ENCODE peak calls at places on chromosomes 16 and 17, in nine cellular contexts. One of them, this sample, is unnamed.
A peak's percentile ranks its signal among the peaks of the same experiment; 100 is the strongest.

GRCh38 chr17:5373112-5373511 is 46.4 kb downstream of the NUP88 start:
- DNase-seq in right atrium auricular region: no peak
- DNase-seq in GM23248: no peak
- DNase-seq in upper lobe of right lung: no peak
- DNase-seq in ovary: no peak
- DNase-seq in thoracic aorta: no peak
- DNase-seq in thyroid gland: no peak
- DNase-seq in H7: no peak
- DNase-seq in transverse colon: no peak
- DNase-seq in this sample: no peak

GRCh38 chr16:78668393-78668792 is 568.9 kb downstream of the WWOX start:
- DNase-seq in transverse colon: no peak
- DNase-seq in thyroid gland: no peak
- DNase-seq in thoracic aorta: no peak
- DNase-seq in H7: no peak
- DNase-seq in ovary: no peak
- DNase-seq in upper lobe of right lung: no peak
- DNase-seq in right atrium auricular region: no peak
- DNase-seq in GM23248: no peak
- DNase-seq in this sample: no peak

GRCh38 chr17:43920500-43921095 is 13.3 kb upstream of the MPP2 start:
- DNase-seq in thoracic aorta: no peak
- DNase-seq in right atrium auricular region: no peak
- DNase-seq in ovary: no peak
- DNase-seq in GM23248: no peak
- DNase-seq in upper lobe of right lung: no peak
- DNase-seq in H7: no peak
- DNase-seq in thyroid gland: no peak
- DNase-seq in transverse colon: no peak
- DNase-seq in this sample: no peak

GRCh38 chr17:78988152-78988551 is 8.4 kb upstream of the LGALS3BP start:
- DNase-seq in thoracic aorta: no peak
- DNase-seq in H7: no peak
- DNase-seq in right atrium auricular region: no peak
- DNase-seq in GM23248: no peak
- DNase-seq in upper lobe of right lung: no peak
- DNase-seq in transverse colon: no peak
- DNase-seq in ovary: no peak
- DNase-seq in thyroid gland: no peak
- DNase-seq in this sample: no peak

GRCh38 chr16:58399718-58400633 is 7.7 kb downstream of the GINS3 start:
- DNase-seq in transverse colon: no peak
- DNase-seq in GM23248: peak; percentile 55
- DNase-seq in ovary: no peak
- DNase-seq in upper lobe of right lung: no peak
- DNase-seq in thoracic aorta: no peak
- DNase-seq in H7: no peak
- DNase-seq in right atrium auricular region: no peak
- DNase-seq in thyroid gland: no peak
- DNase-seq in this sample: no peak

GRCh38 chr17:18257268-18257681 is 1.3 kb downstream of the FLII start:
- DNase-seq in thyroid gland: peak; percentile 23
- DNase-seq in upper lobe of right lung: no peak
- DNase-seq in GM23248: peak; percentile 41
- DNase-seq in ovary: peak; percentile 41
- DNase-seq in right atrium auricular region: no peak
- DNase-seq in thoracic aorta: no peak
- DNase-seq in transverse colon: peak; percentile 27
- DNase-seq in H7: peak; percentile 91
- DNase-seq in this sample: no peak

GRCh38 chr16:18024566-18024965 is 312.0 kb downstream of the NPIPA8 start:
- DNase-seq in right atrium auricular region: no peak
- DNase-seq in thoracic aorta: no peak
- DNase-seq in upper lobe of right lung: no peak
- DNase-seq in transverse colon: no peak
- DNase-seq in H7: no peak
- DNase-seq in ovary: no peak
- DNase-seq in thyroid gland: no peak
- DNase-seq in GM23248: no peak
- DNase-seq in this sample: no peak

GRCh38 chr17:78197147-78197830 is 10.1 kb downstream of the AFMID start:
- DNase-seq in upper lobe of right lung: no peak
- DNase-seq in thoracic aorta: no peak
- DNase-seq in right atrium auricular region: no peak
- DNase-seq in transverse colon: no peak
- DNase-seq in H7: peak; percentile 58
- DNase-seq in ovary: no peak
- DNase-seq in GM23248: no peak
- DNase-seq in thyroid gland: no peak
- DNase-seq in this sample: no peak

GRCh38 chr16:3949946-3950342 is 69.4 kb upstream of the CREBBP start:
- DNase-seq in GM23248: no peak
- DNase-seq in H7: peak; percentile 9
- DNase-seq in ovary: peak; percentile 40
- DNase-seq in right atrium auricular region: no peak
- DNase-seq in transverse colon: no peak
- DNase-seq in thoracic aorta: no peak
- DNase-seq in upper lobe of right lung: peak; percentile 62
- DNase-seq in thyroid gland: no peak
- DNase-seq in this sample: no peak

GRCh38 chr17:9878791-9879525 is 26.1 kb downstream of the RCVRN start:
- DNase-seq in thoracic aorta: no peak
- DNase-seq in ovary: no peak
- DNase-seq in right atrium auricular region: no peak
- DNase-seq in H7: no peak
- DNase-seq in GM23248: peak; percentile 57
- DNase-seq in thyroid gland: no peak
- DNase-seq in transverse colon: no peak
- DNase-seq in upper lobe of right lung: no peak
- DNase-seq in this sample: no peak

GRCh38 chr17:72928454-72929136 is 163.9 kb downstream of the SLC39A11 start:
- DNase-seq in ovary: no peak
- DNase-seq in GM23248: no peak
- DNase-seq in transverse colon: no peak
- DNase-seq in right atrium auricular region: no peak
- DNase-seq in upper lobe of right lung: no peak
- DNase-seq in thyroid gland: no peak
- DNase-seq in thoracic aorta: no peak
- DNase-seq in H7: no peak
- DNase-seq in this sample: no peak

GRCh38 chr16:30558789-30559377 is 709 bp upstream of the ZNF764 start:
- DNase-seq in thoracic aorta: no peak
- DNase-seq in ovary: no peak
- DNase-seq in upper lobe of right lung: no peak
- DNase-seq in GM23248: no peak
- DNase-seq in transverse colon: no peak
- DNase-seq in H7: no peak
- DNase-seq in right atrium auricular region: no peak
- DNase-seq in thyroid gland: no peak
- DNase-seq in this sample: no peak

GRCh38 chr17:65023791-65024190 is 32.7 kb downstream of the GNA13 start:
- DNase-seq in ovary: no peak
- DNase-seq in right atrium auricular region: no peak
- DNase-seq in thyroid gland: no peak
- DNase-seq in upper lobe of right lung: no peak
- DNase-seq in transverse colon: no peak
- DNase-seq in thoracic aorta: no peak
- DNase-seq in H7: no peak
- DNase-seq in GM23248: peak; percentile 16
- DNase-seq in this sample: no peak

GRCh38 chr16:75319513-75320401 is 68.3 kb upstream of the BCAR1 start:
- DNase-seq in thyroid gland: no peak
- DNase-seq in right atrium auricular region: no peak
- DNase-seq in upper lobe of right lung: no peak
- DNase-seq in thoracic aorta: no peak
- DNase-seq in ovary: no peak
- DNase-seq in H7: no peak
- DNase-seq in GM23248: peak; percentile 93
- DNase-seq in transverse colon: no peak
- DNase-seq in this sample: no peak

GRCh38 chr16:28537076-28537475 is 1.7 kb downstream of the NUPR1 start:
- DNase-seq in GM23248: no peak
- DNase-seq in transverse colon: no peak
- DNase-seq in ovary: no peak
- DNase-seq in thyroid gland: no peak
- DNase-seq in thoracic aorta: no peak
- DNase-seq in upper lobe of right lung: no peak
- DNase-seq in H7: no peak
- DNase-seq in right atrium auricular region: no peak
- DNase-seq in this sample: no peak

GRCh38 chr17:78774456-78774855 is 7.6 kb downstream of the CYTH1 start:
- DNase-seq in thoracic aorta: no peak
- DNase-seq in H7: no peak
- DNase-seq in thyroid gland: no peak
- DNase-seq in right atrium auricular region: no peak
- DNase-seq in ovary: no peak
- DNase-seq in upper lobe of right lung: no peak
- DNase-seq in GM23248: peak; percentile 35
- DNase-seq in transverse colon: no peak
- DNase-seq in this sample: no peak

GRCh38 chr16:49084628-49085390 is 196.8 kb downstream of the CBLN1 start:
- DNase-seq in upper lobe of right lung: no peak
- DNase-seq in right atrium auricular region: no peak
- DNase-seq in H7: no peak
- DNase-seq in transverse colon: no peak
- DNase-seq in GM23248: no peak
- DNase-seq in thoracic aorta: no peak
- DNase-seq in ovary: no peak
- DNase-seq in thyroid gland: no peak
- DNase-seq in this sample: no peak

GRCh38 chr16:47358816-47359215 is 102.0 kb downstream of the ITFG1 start:
- DNase-seq in ovary: no peak
- DNase-seq in GM23248: peak; percentile 26
- DNase-seq in transverse colon: no peak
- DNase-seq in thoracic aorta: no peak
- DNase-seq in upper lobe of right lung: no peak
- DNase-seq in right atrium auricular region: no peak
- DNase-seq in thyroid gland: no peak
- DNase-seq in H7: no peak
- DNase-seq in this sample: no peak
- H3K36me3 ChIP-seq in ovary: no peaks in the 10 kb centered on the region
- H3K36me3 ChIP-seq in GM23248: no peaks in the 10 kb centered on the region
- H3K36me3 ChIP-seq in transverse colon: no peaks in the 10 kb centered on the region
- H3K36me3 ChIP-seq in thoracic aorta: peaks cover 2% of the 10 kb centered on the region
- H3K36me3 ChIP-seq in upper lobe of right lung: no peaks in the 10 kb centered on the region
- H3K36me3 ChIP-seq in right atrium auricular region: no peaks in the 10 kb centered on the region
- H3K36me3 ChIP-seq in thyroid gland: no peaks in the 10 kb centered on the region
- H3K36me3 ChIP-seq in H7: no peaks in the 10 kb centered on the region
- H3K36me3 ChIP-seq in this sample: no peaks in the 10 kb centered on the region

DNA sequence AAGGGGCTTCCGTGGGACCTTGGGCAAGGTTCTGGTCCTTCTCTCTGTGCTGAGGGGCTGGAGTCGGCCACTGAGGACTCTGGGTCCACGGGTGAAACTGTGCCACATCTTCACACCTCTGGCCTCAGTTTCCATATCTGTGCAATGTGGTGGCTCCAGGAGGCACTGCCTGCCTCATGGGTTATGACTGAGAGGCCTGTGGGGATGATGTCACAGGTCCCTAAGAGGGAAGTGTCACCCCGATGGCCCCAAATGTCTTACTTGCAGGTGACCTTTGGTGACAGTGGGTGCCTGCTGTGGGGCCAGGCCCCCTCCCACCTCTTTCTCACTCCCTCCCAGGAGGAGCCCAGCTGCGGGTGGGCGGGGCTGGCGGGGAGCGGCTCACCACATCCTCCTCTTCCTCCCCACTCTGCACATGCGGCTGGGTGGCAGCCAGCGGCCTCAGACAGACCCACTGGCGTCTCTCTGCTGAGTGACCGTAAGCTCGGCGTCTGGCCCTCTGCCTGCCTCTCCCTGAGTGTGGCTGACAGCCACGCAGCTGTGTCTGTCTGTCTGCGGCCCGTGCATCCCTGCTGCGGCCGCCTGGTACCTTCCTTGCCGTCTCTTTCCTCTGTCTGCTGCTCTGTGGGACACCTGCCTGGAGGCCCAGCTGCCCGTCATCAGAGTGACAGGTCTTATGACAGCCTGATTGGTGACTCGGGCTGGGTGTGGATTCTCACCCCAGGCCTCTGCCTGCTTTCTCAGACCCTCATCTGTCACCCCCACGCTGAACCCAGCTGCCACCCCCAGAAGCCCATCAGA is at the start of gene IL21R:
- DNase-seq in right atrium auricular region: peak; percentile 60
- DNase-seq in GM23248: peak; percentile 92
- DNase-seq in thoracic aorta: no peak
- DNase-seq in H7: peak; percentile 52
- DNase-seq in upper lobe of right lung: peak; percentile 88
- DNase-seq in transverse colon: peak; percentile 74
- DNase-seq in ovary: no peak
- DNase-seq in thyroid gland: peak; percentile 38
- DNase-seq in this sample: peak; percentile 72
- H3K4me3 ChIP-seq in right atrium auricular region: no peak within 1 kb of the TSS
- H3K4me3 ChIP-seq in GM23248: peak within 1 kb of the TSS; percentile 45
- H3K4me3 ChIP-seq in thoracic aorta: peak within 1 kb of the TSS; percentile 53
- H3K4me3 ChIP-seq in H7: no peak within 1 kb of the TSS
- H3K4me3 ChIP-seq in upper lobe of right lung: peak within 1 kb of the TSS; percentile 31
- H3K4me3 ChIP-seq in transverse colon: peak within 1 kb of the TSS; percentile 30
- H3K4me3 ChIP-seq in ovary: no peak within 1 kb of the TSS
- H3K4me3 ChIP-seq in thyroid gland: no peak within 1 kb of the TSS
- H3K4me3 ChIP-seq in this sample: no peak within 1 kb of the TSS

GRCh38 chr16:27344707-27345106 is 30.9 kb downstream of the IL4R start:
- DNase-seq in ovary: no peak
- DNase-seq in thyroid gland: no peak
- DNase-seq in transverse colon: no peak
- DNase-seq in right atrium auricular region: no peak
- DNase-seq in upper lobe of right lung: no peak
- DNase-seq in GM23248: no peak
- DNase-seq in thoracic aorta: no peak
- DNase-seq in H7: no peak
- DNase-seq in this sample: no peak
- H3K36me3 ChIP-seq in ovary: no peaks in the 10 kb centered on the region
- H3K36me3 ChIP-seq in thyroid gland: peaks cover 34% of the 10 kb centered on the region
- H3K36me3 ChIP-seq in transverse colon: peaks cover 75% of the 10 kb centered on the region
- H3K36me3 ChIP-seq in right atrium auricular region: peaks cover 80% of the 10 kb centered on the region
- H3K36me3 ChIP-seq in upper lobe of right lung: peaks cover 100% of the 10 kb centered on the region
- H3K36me3 ChIP-seq in GM23248: peaks cover 13% of the 10 kb centered on the region
- H3K36me3 ChIP-seq in thoracic aorta: peaks cover 44% of the 10 kb centered on the region
- H3K36me3 ChIP-seq in H7: peaks cover 1% of the 10 kb centered on the region
- H3K36me3 ChIP-seq in this sample: peaks cover 12% of the 10 kb centered on the region

DNA sequence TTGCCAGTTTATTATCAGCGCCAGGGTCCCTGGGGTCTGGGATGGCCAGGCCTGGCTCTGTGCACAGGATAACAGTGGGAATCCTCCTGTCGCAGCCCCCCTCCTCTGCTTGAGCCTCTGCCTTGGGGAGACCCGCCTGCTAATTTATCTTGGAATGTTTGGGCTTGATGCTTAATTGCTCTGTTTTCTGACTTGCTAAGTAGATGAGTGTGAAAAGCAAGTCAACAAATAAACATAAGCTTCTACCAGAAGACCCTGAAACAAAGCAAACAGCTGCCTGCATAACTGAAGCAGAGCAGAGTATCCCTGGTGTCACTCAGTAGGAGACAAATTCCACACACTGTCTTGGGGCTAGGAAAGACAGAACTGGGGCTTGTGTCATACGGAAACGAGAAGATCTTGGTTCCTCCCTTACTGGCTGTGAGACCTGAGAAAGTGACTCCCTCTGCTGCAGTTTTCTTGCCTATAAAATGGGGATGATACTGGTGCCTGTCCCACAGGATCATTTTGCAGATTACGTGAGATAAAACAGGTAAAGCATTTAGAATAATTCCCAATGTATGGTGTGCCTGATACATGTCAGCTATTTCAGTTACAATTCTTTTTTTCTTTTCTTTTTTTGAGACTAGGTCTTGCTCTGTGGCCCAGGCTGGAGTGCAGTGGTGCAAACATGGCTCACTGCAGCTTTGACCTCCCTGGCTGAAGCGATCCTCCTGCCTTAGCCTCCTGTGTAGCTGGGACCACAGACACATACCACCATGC is 44.8 kb upstream of the IRX3 start:
- DNase-seq in ovary: no peak
- DNase-seq in thyroid gland: no peak
- DNase-seq in H7: peak; percentile 58
- DNase-seq in thoracic aorta: no peak
- DNase-seq in right atrium auricular region: no peak
- DNase-seq in transverse colon: no peak
- DNase-seq in upper lobe of right lung: no peak
- DNase-seq in GM23248: no peak
- DNase-seq in this sample: no peak
- H3K4me3 ChIP-seq in ovary: no peak overlapping the region
- H3K4me3 ChIP-seq in thyroid gland: no peak overlapping the region
- H3K4me3 ChIP-seq in H7: no peak overlapping the region
- H3K4me3 ChIP-seq in thoracic aorta: no peak overlapping the region
- H3K4me3 ChIP-seq in right atrium auricular region: no peak overlapping the region
- H3K4me3 ChIP-seq in transverse colon: no peak overlapping the region
- H3K4me3 ChIP-seq in upper lobe of right lung: no peak overlapping the region
- H3K4me3 ChIP-seq in GM23248: no peak overlapping the region
- H3K4me3 ChIP-seq in this sample: no peak overlapping the region

This sample was measured in mucosa of descending colon.